ENCODE peak calls at places on chromosomes 4 and X, in seven cellular contexts. I, T, O, K, Z, C and J are unnamed samples.

GRCh38 chrX:54180403-54180802 is 2.7 kb downstream of the FAM120C start:
- DNase-seq in I (peak), T (peak), O (no peak), K (no peak), Z (no peak), C (no peak), J (peak)

GRCh38 chr4:177802149-177802548 is 359.9 kb upstream of the AGA start:
- DNase-seq in I (no peak), T (no peak), O (no peak), K (no peak), Z (no peak), C (no peak), J (no peak)

GRCh38 chrX:37871626-37872302 is 24.4 kb upstream of the DYNLT3 start:
- DNase-seq in I (peak), T (peak), O (peak), K (peak), Z (peak), C (peak), J (peak)

GRCh38 chrX:15206306-15206705 is 63.6 kb downstream of the ASB9 start:
- DNase-seq in I (no peak), T (no peak), O (no peak), K (no peak), Z (no peak), C (no peak), J (no peak)

GRCh38 chrX:119646515-119646914 is 40.3 kb upstream of the NKRF start:
- DNase-seq in I (no peak), T (no peak), O (no peak), K (no peak), Z (no peak), C (no peak), J (no peak)

GRCh38 chr4:111923786-111924185 is 221.5 kb upstream of the FAM241A start:
- DNase-seq in I (peak), T (peak), O (no peak), K (no peak), Z (no peak), C (no peak), J (peak)

GRCh38 chrX:138875472-138875871 is 164.0 kb upstream of the FGF13 start:
- DNase-seq in I (no peak), T (no peak), O (no peak), K (no peak), Z (no peak), C (no peak), J (no peak)

GRCh38 chr4:172515266-172515879 is 653.2 kb upstream of the GALNT7 start:
- DNase-seq in I (peak), T (no peak), O (no peak), K (no peak), Z (no peak), C (no peak), J (no peak)

GRCh38 chrX:56729152-56729557 is at the start of gene NBDY:
- DNase-seq in I (peak), T (peak), O (no peak), K (peak), Z (peak), C (peak), J (peak)

GRCh38 chr4:84179413-84179812 is 319.7 kb downstream of the NKX6-1 start:
- DNase-seq in I (no peak), T (no peak), O (no peak), K (no peak), Z (no peak), C (no peak), J (no peak)

GRCh38 chr4:2936773-2937145 is 26.4 kb downstream of the NOP14 start:
- DNase-seq in I (peak), T (peak), O (peak), K (peak), Z (peak), C (no peak), J (peak)
- H3K4me3 ChIP-seq in I (no peak), T (no peak), O (no peak), K (peak), Z (no peak), C (no peak), J (no peak)

GRCh38 chr4:168874083-168874482 is 136.0 kb downstream of the CBR4 start:
- DNase-seq in I (no peak), T (no peak), O (no peak), K (no peak), Z (no peak), C (no peak), J (no peak)
- TF ChIP-seq CTCF in I (no peak), T (no peak), O (no peak), K (no peak), Z (no peak), C (no peak), J (no peak)

GRCh38 chr4:122151982-122152698 is at the start of gene BLTP1:
- DNase-seq in I (peak), T (peak), O (peak), K (peak), Z (peak), C (peak), J (peak)
- H3K4me3 ChIP-seq in I (peak), T (peak), O (peak), K (peak), Z (peak), C (peak), J (peak)

GRCh38 chrX:28278236-28278635 is 297.0 kb upstream of the DCAF8L1 start:
- DNase-seq in I (no peak), T (no peak), O (no peak), K (no peak), Z (peak), C (no peak), J (no peak)

GRCh38 chrX:28273751-28274150 is 292.5 kb upstream of the DCAF8L1 start:
- DNase-seq in I (no peak), T (no peak), O (no peak), K (no peak), Z (no peak), C (no peak), J (peak)
- TF ChIP-seq CTCF in I (no peak), T (no peak), O (no peak), K (no peak), Z (no peak), C (no peak), J (no peak)

DNA sequence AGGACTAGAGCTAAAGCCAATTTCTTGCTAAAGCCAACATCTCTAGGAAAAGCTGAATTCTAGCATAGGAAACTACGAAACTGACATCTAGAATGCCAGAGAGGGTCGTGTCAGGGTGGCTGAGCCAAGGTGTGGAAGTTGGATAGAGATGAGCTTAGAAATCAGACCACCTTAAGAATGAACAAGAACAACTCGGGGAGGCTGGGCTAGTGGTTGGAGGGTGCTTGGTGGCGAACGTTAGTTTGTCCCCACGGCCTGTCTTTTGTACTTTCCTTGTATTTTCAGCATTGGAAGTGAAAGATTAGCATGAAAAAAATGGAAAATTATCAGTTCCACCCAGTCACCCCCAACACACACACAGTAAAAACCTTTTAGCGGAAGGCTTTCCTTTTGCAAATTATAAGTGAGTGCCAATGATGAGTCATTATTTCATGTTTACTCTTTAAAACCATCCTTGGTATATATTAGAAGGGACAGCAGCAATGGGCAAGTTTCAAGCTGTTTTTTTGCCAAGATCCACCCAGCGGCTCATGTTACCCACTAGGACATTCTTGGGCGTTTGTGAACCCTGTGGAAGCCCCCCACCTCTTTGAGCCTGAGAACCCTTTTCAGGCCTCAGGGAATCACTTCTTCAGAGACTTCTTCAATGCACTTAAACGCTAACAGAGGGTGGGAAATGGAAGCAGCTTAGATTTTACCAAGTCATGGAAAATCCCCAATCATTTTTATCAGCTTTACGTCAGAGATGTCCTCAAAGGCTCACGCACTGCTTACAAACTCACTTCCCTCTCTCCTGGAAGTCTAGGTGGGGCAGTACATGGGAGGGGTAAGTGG is 4.9 kb upstream of the PPEF1 start:
- DNase-seq in I (peak), T (no peak), O (no peak), K (no peak), Z (peak), C (no peak), J (peak)
- H3K4me3 ChIP-seq in I (no peak), T (no peak), O (no peak), K (no peak), Z (no peak), C (no peak), J (no peak)

GRCh38 chr4:54541426-54542118 is 116.2 kb upstream of the KIT start:
- DNase-seq in I (no peak), T (peak), O (no peak), K (no peak), Z (no peak), C (no peak), J (peak)

GRCh38 chr4:54542540-54543041 is 115.2 kb upstream of the KIT start:
- DNase-seq in I (no peak), T (no peak), O (no peak), K (no peak), Z (no peak), C (no peak), J (peak)

GRCh38 chr4:54542119-54542438 is 115.7 kb upstream of the KIT start:
- DNase-seq in I (peak), T (no peak), O (no peak), K (no peak), Z (no peak), C (no peak), J (peak)

GRCh38 chr4:54540931-54541330 is 116.8 kb upstream of the KIT start:
- DNase-seq in I (no peak), T (no peak), O (no peak), K (no peak), Z (no peak), C (no peak), J (no peak)

DNA sequence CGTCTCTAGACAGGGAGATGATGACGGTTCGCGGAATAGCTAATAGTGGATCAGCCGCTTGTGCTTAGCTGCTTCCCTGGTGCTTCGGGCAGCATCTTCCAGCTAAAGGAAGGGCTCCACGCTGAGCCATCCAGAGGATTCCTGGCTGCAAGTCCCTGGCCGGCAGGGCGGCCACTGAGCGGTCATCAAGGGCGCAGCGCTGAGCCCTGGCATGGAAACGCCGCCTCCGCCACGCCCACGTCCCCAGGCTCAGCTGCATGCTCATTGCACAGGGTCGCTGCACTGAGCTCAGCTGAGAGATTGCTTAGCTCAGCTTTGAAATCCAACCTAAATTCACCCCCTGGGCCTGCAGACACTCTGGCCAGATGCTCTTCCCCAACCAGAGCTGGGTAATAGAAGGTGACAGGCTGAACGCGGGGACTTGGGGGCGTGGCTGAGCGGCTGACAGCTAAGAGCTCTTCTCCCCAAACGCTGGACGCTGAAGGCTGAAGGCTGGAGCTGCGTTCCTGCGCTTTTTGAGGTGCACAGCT is 118.2 kb upstream of the KIT start:
- DNase-seq in I (peak), T (peak), O (peak), K (peak), Z (peak), C (peak), J (peak)
- TF ChIP-seq CTCF in I (no peak), T (no peak), O (no peak), K (no peak), Z (no peak), C (no peak), J (no peak)

GRCh38 chr4:21949073-21949457 is 493 bp upstream of the KCNIP4 start:
- DNase-seq in I (peak), T (no peak), O (no peak), K (no peak), Z (peak), C (no peak), J (peak)
- H3K4me3 ChIP-seq in I (no peak), T (no peak), O (no peak), K (peak), Z (peak), C (no peak), J (peak)

GRCh38 chr4:125741825-125742452 is 427.2 kb downstream of the FAT4 start:
- DNase-seq in I (peak), T (peak), O (no peak), K (no peak), Z (peak), C (no peak), J (peak)
- TF ChIP-seq CTCF in I (peak), T (peak), O (peak), K (peak), Z (peak), C (peak), J (peak)